ENCODE peak calls at places on chromosomes 11 and 22, in five cellular contexts. C, L, D, N and H are unnamed samples.

GRCh38 chr11:70761906-70762196 is 363.5 kb downstream of the CTTN start:
- DNase-seq in C (no peak), L (no peak), D (no peak), N (no peak), H (no peak)

GRCh38 chr11:19723572-19724342 is 11.1 kb downstream of the NAV2 start:
- DNase-seq in C (no peak), L (no peak), D (peak; percentile 29), N (peak; percentile 36), H (peak; percentile 77)

GRCh38 chr11:44139565-44140313 is 44.3 kb downstream of the EXT2 start:
- DNase-seq in C (no peak), L (no peak), D (no peak), N (no peak), H (no peak)

GRCh38 chr11:64638017-64638664 is 47.1 kb downstream of the SLC22A12 start:
- DNase-seq in C (peak; percentile 76), L (no peak), D (peak; percentile 41), N (no peak), H (no peak)

GRCh38 chr11:57124912-57125311 is 56.8 kb upstream of the LRRC55 start:
- DNase-seq in C (no peak), L (no peak), D (no peak), N (no peak), H (no peak)

GRCh38 chr11:95827661-95828060 is 37.4 kb downstream of the CEP57 start:
- DNase-seq in C (no peak), L (no peak), D (no peak), N (no peak), H (no peak)

GRCh38 chr11:76162336-76163288 is 43.7 kb downstream of the WNT11 start:
- DNase-seq in C (peak; percentile 29), L (no peak), D (no peak), N (no peak), H (no peak)

GRCh38 chr11:8713760-8714159 is 31.2 kb downstream of the RPL27A start:
- DNase-seq in C (no peak), L (no peak), D (no peak), N (no peak), H (no peak)

GRCh38 chr11:94623120-94623735 is 56.1 kb downstream of the PIWIL4 start:
- DNase-seq in C (peak; percentile 57), L (peak; percentile 35), D (peak; percentile 53), N (peak; percentile 88), H (peak; percentile 72)

GRCh38 chr11:64000026-64000739 is 13.9 kb downstream of the OTUB1 start:
- DNase-seq in C (peak; percentile 70), L (peak; percentile 80), D (peak; percentile 55), N (no peak), H (no peak)

GRCh38 chr11:62805991-62806441 is 776 bp upstream of the NXF1 start:
- DNase-seq in C (no peak), L (no peak), D (no peak), N (no peak), H (no peak)

GRCh38 chr11:95299078-95299611 is 68.1 kb upstream of the SESN3 start:
- DNase-seq in C (no peak), L (no peak), D (no peak), N (no peak), H (no peak)

GRCh38 chr22:37492428-37493344 is 6.5 kb upstream of the MFNG start:
- DNase-seq in C (peak; percentile 54), L (no peak), D (no peak), N (no peak), H (no peak)

GRCh38 chr22:17110791-17111550 is 10.2 kb downstream of the TMEM121B start:
- DNase-seq in C (no peak), L (no peak), D (no peak), N (no peak), H (no peak)

GRCh38 chr22:18970180-18970947 is 34.3 kb upstream of the PRODH start:
- DNase-seq in C (no peak), L (no peak), D (no peak), N (no peak), H (no peak)

GRCh38 chr11:71200761-71201160 is 51.6 kb downstream of the SHANK2 start:
- DNase-seq in C (no peak), L (no peak), D (no peak), N (no peak), H (no peak)

GRCh38 chr11:65486570-65487466 is 12.0 kb upstream of the MALAT1 start:
- DNase-seq in C (peak; percentile 12), L (no peak), D (no peak), N (no peak), H (no peak)

GRCh38 chr11:68749061-68749491 is 2.2 kb downstream of the TESMIN start:
- DNase-seq in C (no peak), L (no peak), D (no peak), N (no peak), H (no peak)

GRCh38 chr11:68412593-68413475 is 47.7 kb upstream of the PPP6R3 start:
- DNase-seq in C (no peak), L (no peak), D (peak; percentile 57), N (no peak), H (peak; percentile 27)

GRCh38 chr11:61533401-61533800 is 24.9 kb downstream of the LRRC10B start:
- DNase-seq in C (peak; percentile 71), L (peak; percentile 30), D (no peak), N (no peak), H (no peak)

GRCh38 chr22:45445031-45445710 is 31.7 kb downstream of the RIBC2 start:
- DNase-seq in C (no peak), L (no peak), D (no peak), N (no peak), H (no peak)

GRCh38 chr22:45442120-45442519 is 28.6 kb downstream of the RIBC2 start:
- DNase-seq in C (no peak), L (no peak), D (no peak), N (no peak), H (no peak)

GRCh38 chr22:45444168-45444567 is 30.7 kb downstream of the RIBC2 start:
- DNase-seq in C (no peak), L (no peak), D (no peak), N (no peak), H (no peak)

GRCh38 chr22:45438364-45438763 is 24.9 kb downstream of the RIBC2 start:
- DNase-seq in C (no peak), L (no peak), D (no peak), N (no peak), H (no peak)

GRCh38 chr22:45441158-45441557 is 27.7 kb downstream of the RIBC2 start:
- DNase-seq in C (peak; percentile 68), L (peak; percentile 35), D (peak; percentile 73), N (peak; percentile 42), H (peak; percentile 71)
- TF ChIP-seq CTCF in C (peak; percentile 29), L (no peak), D (peak; percentile 73), N (peak; percentile 73), H (peak; percentile 79)

GRCh38 chr11:2271077-2271326 is 614 bp upstream of the ASCL2 start:
- DNase-seq in C (peak; percentile 36), L (peak; percentile 42), D (no peak), N (no peak), H (no peak)

GRCh38 chr11:2270322-2271076 is at the start of gene ASCL2:
- DNase-seq in C (peak; percentile 23), L (peak; percentile 25), D (no peak), N (no peak), H (no peak)

GRCh38 chr11:2272241-2272945 is 2.0 kb upstream of the ASCL2 start:
- DNase-seq in C (peak; percentile 1), L (peak; percentile 14), D (peak; percentile 11), N (no peak), H (no peak)

GRCh38 chr11:2272946-2273280 is 2.5 kb upstream of the ASCL2 start:
- DNase-seq in C (no peak), L (no peak), D (peak; percentile 10), N (no peak), H (no peak)

GRCh38 chr11:2271327-2272240 is 1.2 kb upstream of the ASCL2 start:
- DNase-seq in C (no peak), L (peak; percentile 24), D (no peak), N (no peak), H (no peak)
- H3K4me3 ChIP-seq in C (no peak overlapping the region), L (peak overlapping the region; percentile 56), D (no peak overlapping the region), N (no peak overlapping the region), H (no peak overlapping the region)

DNA sequence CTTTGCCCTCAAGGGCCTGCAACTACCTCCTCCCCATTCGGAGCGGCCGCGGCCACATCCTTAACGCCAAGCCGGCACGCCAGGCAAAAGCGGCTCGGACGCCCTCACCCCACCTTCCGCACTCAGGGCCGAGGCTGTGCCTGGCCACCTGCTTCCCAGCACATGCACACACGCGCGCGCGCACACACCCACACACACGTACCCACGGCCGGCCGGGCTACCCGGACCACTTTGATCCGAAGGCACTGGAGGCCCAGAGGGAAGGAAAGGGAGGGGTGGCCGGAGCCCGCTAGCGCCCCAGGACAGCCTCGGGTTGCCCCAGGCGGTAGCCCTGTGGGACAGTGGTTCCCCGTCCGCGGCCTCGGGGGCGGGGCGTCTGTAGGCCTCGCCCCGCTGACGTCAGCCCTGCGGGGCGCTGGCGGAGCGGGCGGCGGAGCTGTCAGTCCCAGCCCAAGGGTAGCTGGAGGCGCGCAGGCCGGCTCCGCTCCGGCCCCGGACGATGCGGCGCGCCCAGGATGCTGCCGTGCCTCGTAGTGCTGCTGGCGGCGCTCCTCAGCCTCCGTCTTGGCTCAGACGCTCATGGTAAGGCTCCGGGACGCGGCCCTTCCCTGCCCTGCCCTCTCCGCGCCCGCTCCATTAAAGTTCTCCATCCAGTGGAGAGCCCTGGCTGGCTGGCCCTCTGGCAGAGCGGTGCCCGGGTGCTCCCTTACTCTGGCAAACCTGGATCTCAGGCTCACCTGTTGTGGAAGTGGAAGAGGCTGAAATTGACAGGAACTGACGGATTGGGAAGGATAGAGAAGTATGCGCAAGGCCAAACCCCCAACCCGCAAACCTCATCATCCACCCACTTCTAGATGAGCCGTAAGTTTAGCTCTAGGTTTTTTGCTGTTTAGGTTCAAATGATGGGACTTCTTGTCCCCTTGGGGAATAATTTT is at the start of gene IL10RA:
- DNase-seq in C (peak; percentile 86), L (peak; percentile 84), D (peak; percentile 70), N (peak; percentile 39), H (no peak)
- TF ChIP-seq CTCF in C (no peak), L (no peak), D (no peak), N (no peak), H (no peak)

GRCh38 chr11:126990716-126991480 is 9.7 kb downstream of the KIRREL3 start:
- DNase-seq in C (no peak), L (no peak), D (no peak), N (no peak), H (no peak)
- H3K4me3 ChIP-seq in C (no peak overlapping the region), L (no peak overlapping the region), D (no peak overlapping the region), N (no peak overlapping the region), H (no peak overlapping the region)

GRCh38 chr11:118997627-118998387 is at the start of gene CENATAC:
- DNase-seq in C (peak; percentile 96), L (peak; percentile 96), D (peak; percentile 93), N (peak; percentile 74), H (peak; percentile 52)
- TF ChIP-seq CTCF in C (no peak), L (no peak), D (no peak), N (no peak), H (no peak)